ENCODE peak calls at places on chromosomes 12 and 14, in nine cellular contexts. One of them, this sample, is unnamed.
A peak's percentile ranks its signal among the peaks of the same experiment; 100 is the strongest.

GRCh38 chr14:71932229-71932951 is at the start of gene RGS6:
- DNase-seq in upper lobe of right lung: peak; percentile 77
- DNase-seq in stimulated activated CD8-positive, alpha-beta memory T cell treated with anti-CD3 and anti-CD28 coated beads, Interleukin-7, amount 100 ng/mL, for 1 hour: no peak
- DNase-seq in aorta: no peak
- DNase-seq in Calu3: peak; percentile 70
- DNase-seq in NCI-H748 treated with DMSO at 0.1 percent for 48 hours: peak; percentile 53
- DNase-seq in T follicular helper cell: no peak
- DNase-seq in fibroblast of gingiva: no peak
- DNase-seq in fibroblast of the aortic adventitia: no peak
- DNase-seq in this sample: no peak

GRCh38 chr14:100486025-100486828 is 101.0 kb downstream of the BEGAIN start:
- DNase-seq in fibroblast of the aortic adventitia: peak; percentile 67
- DNase-seq in fibroblast of gingiva: peak; percentile 93
- DNase-seq in stimulated activated CD8-positive, alpha-beta memory T cell treated with anti-CD3 and anti-CD28 coated beads, Interleukin-7, amount 100 ng/mL, for 1 hour: peak; percentile 27
- DNase-seq in NCI-H748 treated with DMSO at 0.1 percent for 48 hours: peak; percentile 12
- DNase-seq in upper lobe of right lung: peak; percentile 76
- DNase-seq in Calu3: peak; percentile 60
- DNase-seq in aorta: peak; percentile 79
- DNase-seq in T follicular helper cell: peak; percentile 50
- DNase-seq in this sample: peak; percentile 51

GRCh38 chr14:44149597-44149996 is 357.5 kb downstream of the FSCB start:
- DNase-seq in stimulated activated CD8-positive, alpha-beta memory T cell treated with anti-CD3 and anti-CD28 coated beads, Interleukin-7, amount 100 ng/mL, for 1 hour: no peak
- DNase-seq in aorta: no peak
- DNase-seq in fibroblast of gingiva: peak; percentile 1
- DNase-seq in fibroblast of the aortic adventitia: no peak
- DNase-seq in upper lobe of right lung: no peak
- DNase-seq in NCI-H748 treated with DMSO at 0.1 percent for 48 hours: peak; percentile 66
- DNase-seq in T follicular helper cell: no peak
- DNase-seq in Calu3: peak; percentile 1
- DNase-seq in this sample: no peak

GRCh38 chr14:40312296-40312695 is 880.1 kb upstream of the FBXO33 start:
- DNase-seq in aorta: no peak
- DNase-seq in T follicular helper cell: no peak
- DNase-seq in stimulated activated CD8-positive, alpha-beta memory T cell treated with anti-CD3 and anti-CD28 coated beads, Interleukin-7, amount 100 ng/mL, for 1 hour: no peak
- DNase-seq in NCI-H748 treated with DMSO at 0.1 percent for 48 hours: no peak
- DNase-seq in Calu3: no peak
- DNase-seq in fibroblast of the aortic adventitia: no peak
- DNase-seq in upper lobe of right lung: no peak
- DNase-seq in fibroblast of gingiva: no peak
- DNase-seq in this sample: no peak

GRCh38 chr12:51863921-51864700 is 15.6 kb upstream of the FIGNL2 start:
- DNase-seq in fibroblast of the aortic adventitia: no peak
- DNase-seq in fibroblast of gingiva: no peak
- DNase-seq in T follicular helper cell: no peak
- DNase-seq in NCI-H748 treated with DMSO at 0.1 percent for 48 hours: no peak
- DNase-seq in aorta: peak; percentile 46
- DNase-seq in stimulated activated CD8-positive, alpha-beta memory T cell treated with anti-CD3 and anti-CD28 coated beads, Interleukin-7, amount 100 ng/mL, for 1 hour: no peak
- DNase-seq in Calu3: no peak
- DNase-seq in upper lobe of right lung: peak; percentile 60
- DNase-seq in this sample: no peak

GRCh38 chr12:34296143-34297041 is 274.1 kb downstream of the ALG10 start:
- DNase-seq in Calu3: no peak
- DNase-seq in fibroblast of gingiva: no peak
- DNase-seq in T follicular helper cell: no peak
- DNase-seq in stimulated activated CD8-positive, alpha-beta memory T cell treated with anti-CD3 and anti-CD28 coated beads, Interleukin-7, amount 100 ng/mL, for 1 hour: no peak
- DNase-seq in NCI-H748 treated with DMSO at 0.1 percent for 48 hours: no peak
- DNase-seq in fibroblast of the aortic adventitia: no peak
- DNase-seq in aorta: peak; percentile 21
- DNase-seq in upper lobe of right lung: peak; percentile 63
- DNase-seq in this sample: no peak

GRCh38 chr12:52059582-52060497 is 8.6 kb downstream of the NR4A1 start:
- DNase-seq in Calu3: no peak
- DNase-seq in NCI-H748 treated with DMSO at 0.1 percent for 48 hours: no peak
- DNase-seq in upper lobe of right lung: peak; percentile 65
- DNase-seq in aorta: no peak
- DNase-seq in fibroblast of the aortic adventitia: peak; percentile 77
- DNase-seq in stimulated activated CD8-positive, alpha-beta memory T cell treated with anti-CD3 and anti-CD28 coated beads, Interleukin-7, amount 100 ng/mL, for 1 hour: no peak
- DNase-seq in fibroblast of gingiva: peak; percentile 46
- DNase-seq in T follicular helper cell: no peak
- DNase-seq in this sample: no peak

GRCh38 chr12:90770861-90771260 is 184.1 kb downstream of the CCER1 start:
- DNase-seq in T follicular helper cell: no peak
- DNase-seq in stimulated activated CD8-positive, alpha-beta memory T cell treated with anti-CD3 and anti-CD28 coated beads, Interleukin-7, amount 100 ng/mL, for 1 hour: no peak
- DNase-seq in NCI-H748 treated with DMSO at 0.1 percent for 48 hours: no peak
- DNase-seq in fibroblast of the aortic adventitia: peak; percentile 26
- DNase-seq in Calu3: no peak
- DNase-seq in aorta: no peak
- DNase-seq in upper lobe of right lung: no peak
- DNase-seq in fibroblast of gingiva: no peak
- DNase-seq in this sample: no peak

GRCh38 chr12:29562167-29562776 is 64.8 kb upstream of the OVCH1 start:
- DNase-seq in Calu3: no peak
- DNase-seq in NCI-H748 treated with DMSO at 0.1 percent for 48 hours: peak; percentile 9
- DNase-seq in aorta: peak; percentile 56
- DNase-seq in T follicular helper cell: no peak
- DNase-seq in fibroblast of the aortic adventitia: peak; percentile 94
- DNase-seq in stimulated activated CD8-positive, alpha-beta memory T cell treated with anti-CD3 and anti-CD28 coated beads, Interleukin-7, amount 100 ng/mL, for 1 hour: no peak
- DNase-seq in fibroblast of gingiva: peak; percentile 92
- DNase-seq in upper lobe of right lung: no peak
- DNase-seq in this sample: no peak

GRCh38 chr12:124022161-124022560 is 49.1 kb downstream of the ZNF664 start:
- DNase-seq in fibroblast of gingiva: no peak
- DNase-seq in aorta: no peak
- DNase-seq in T follicular helper cell: no peak
- DNase-seq in NCI-H748 treated with DMSO at 0.1 percent for 48 hours: no peak
- DNase-seq in upper lobe of right lung: no peak
- DNase-seq in stimulated activated CD8-positive, alpha-beta memory T cell treated with anti-CD3 and anti-CD28 coated beads, Interleukin-7, amount 100 ng/mL, for 1 hour: no peak
- DNase-seq in Calu3: no peak
- DNase-seq in fibroblast of the aortic adventitia: no peak
- DNase-seq in this sample: no peak

GRCh38 chr12:109489016-109489954 is 11.9 kb downstream of the UBE3B start:
- DNase-seq in stimulated activated CD8-positive, alpha-beta memory T cell treated with anti-CD3 and anti-CD28 coated beads, Interleukin-7, amount 100 ng/mL, for 1 hour: no peak
- DNase-seq in Calu3: no peak
- DNase-seq in aorta: no peak
- DNase-seq in upper lobe of right lung: no peak
- DNase-seq in T follicular helper cell: no peak
- DNase-seq in NCI-H748 treated with DMSO at 0.1 percent for 48 hours: no peak
- DNase-seq in fibroblast of gingiva: no peak
- DNase-seq in fibroblast of the aortic adventitia: no peak
- DNase-seq in this sample: no peak

GRCh38 chr12:85076688-85077430 is 40.7 kb downstream of the LRRIQ1 start:
- DNase-seq in fibroblast of gingiva: peak; percentile 79
- DNase-seq in fibroblast of the aortic adventitia: peak; percentile 95
- DNase-seq in Calu3: peak; percentile 57
- DNase-seq in NCI-H748 treated with DMSO at 0.1 percent for 48 hours: peak; percentile 66
- DNase-seq in upper lobe of right lung: no peak
- DNase-seq in T follicular helper cell: no peak
- DNase-seq in aorta: no peak
- DNase-seq in stimulated activated CD8-positive, alpha-beta memory T cell treated with anti-CD3 and anti-CD28 coated beads, Interleukin-7, amount 100 ng/mL, for 1 hour: no peak
- DNase-seq in this sample: no peak

GRCh38 chr12:49671051-49671765 is 36.0 kb downstream of the FMNL3 start:
- DNase-seq in fibroblast of gingiva: no peak
- DNase-seq in upper lobe of right lung: no peak
- DNase-seq in T follicular helper cell: peak; percentile 57
- DNase-seq in Calu3: no peak
- DNase-seq in stimulated activated CD8-positive, alpha-beta memory T cell treated with anti-CD3 and anti-CD28 coated beads, Interleukin-7, amount 100 ng/mL, for 1 hour: peak; percentile 30
- DNase-seq in aorta: no peak
- DNase-seq in NCI-H748 treated with DMSO at 0.1 percent for 48 hours: no peak
- DNase-seq in fibroblast of the aortic adventitia: no peak
- DNase-seq in this sample: peak; percentile 69

GRCh38 chr14:72730468-72730867 is 163.4 kb downstream of the DPF3 start:
- DNase-seq in fibroblast of gingiva: no peak
- DNase-seq in aorta: no peak
- DNase-seq in Calu3: no peak
- DNase-seq in upper lobe of right lung: no peak
- DNase-seq in NCI-H748 treated with DMSO at 0.1 percent for 48 hours: no peak
- DNase-seq in T follicular helper cell: no peak
- DNase-seq in fibroblast of the aortic adventitia: no peak
- DNase-seq in stimulated activated CD8-positive, alpha-beta memory T cell treated with anti-CD3 and anti-CD28 coated beads, Interleukin-7, amount 100 ng/mL, for 1 hour: no peak
- DNase-seq in this sample: no peak

GRCh38 chr14:78524766-78525165 is 354.6 kb downstream of the NRXN3 start:
- DNase-seq in fibroblast of gingiva: no peak
- DNase-seq in aorta: no peak
- DNase-seq in fibroblast of the aortic adventitia: no peak
- DNase-seq in Calu3: no peak
- DNase-seq in T follicular helper cell: no peak
- DNase-seq in stimulated activated CD8-positive, alpha-beta memory T cell treated with anti-CD3 and anti-CD28 coated beads, Interleukin-7, amount 100 ng/mL, for 1 hour: no peak
- DNase-seq in NCI-H748 treated with DMSO at 0.1 percent for 48 hours: no peak
- DNase-seq in upper lobe of right lung: no peak
- DNase-seq in this sample: no peak

GRCh38 chr12:68861890-68862289 is 53.9 kb downstream of the MDM2 start:
- DNase-seq in aorta: no peak
- DNase-seq in fibroblast of the aortic adventitia: no peak
- DNase-seq in stimulated activated CD8-positive, alpha-beta memory T cell treated with anti-CD3 and anti-CD28 coated beads, Interleukin-7, amount 100 ng/mL, for 1 hour: no peak
- DNase-seq in fibroblast of gingiva: no peak
- DNase-seq in upper lobe of right lung: no peak
- DNase-seq in Calu3: no peak
- DNase-seq in NCI-H748 treated with DMSO at 0.1 percent for 48 hours: no peak
- DNase-seq in T follicular helper cell: no peak
- DNase-seq in this sample: no peak

This sample was measured in T-cell.